ENCODE peak calls at places on chromosomes 3 and 15, in seven cellular contexts. One of them, this sample, is unnamed. For H3K36me3 and H3K9me3, the result is how much of the 10 kb centered on the place peaks cover.

GRCh38 chr15:24955549-24955929 is 752 bp downstream of the SNRPN start:
- DNase-seq in iPS DF 6.9: no peak
- DNase-seq in tibial artery: no peak
- DNase-seq in lung: no peak
- DNase-seq in neural progenitor cell: peak
- DNase-seq in adipocyte: peak
- DNase-seq in Panc1: no peak
- DNase-seq in this sample: no peak

GRCh38 chr15:90296996-90297395 is 31.5 kb downstream of the NGRN start:
- DNase-seq in iPS DF 6.9: no peak
- DNase-seq in tibial artery: no peak
- DNase-seq in lung: no peak
- DNase-seq in neural progenitor cell: no peak
- DNase-seq in adipocyte: no peak
- DNase-seq in Panc1: no peak
- DNase-seq in this sample: no peak

GRCh38 chr3:24741506-24741905 is 246.9 kb upstream of the THRB start:
- DNase-seq in iPS DF 6.9: no peak
- DNase-seq in tibial artery: no peak
- DNase-seq in lung: no peak
- DNase-seq in neural progenitor cell: no peak
- DNase-seq in adipocyte: no peak
- DNase-seq in Panc1: no peak
- DNase-seq in this sample: no peak

GRCh38 chr15:71677352-71677751 is 133.0 kb upstream of the NR2E3 start:
- DNase-seq in iPS DF 6.9: no peak
- DNase-seq in tibial artery: no peak
- DNase-seq in lung: no peak
- DNase-seq in neural progenitor cell: no peak
- DNase-seq in adipocyte: no peak
- DNase-seq in Panc1: no peak
- DNase-seq in this sample: no peak

GRCh38 chr3:115581347-115582135 is 41.8 kb upstream of the GAP43 start:
- DNase-seq in iPS DF 6.9: no peak
- DNase-seq in tibial artery: no peak
- DNase-seq in lung: no peak
- DNase-seq in neural progenitor cell: no peak
- DNase-seq in adipocyte: peak
- DNase-seq in Panc1: no peak
- DNase-seq in this sample: peak

GRCh38 chr15:68635142-68635541 is 56.3 kb downstream of the CORO2B start:
- DNase-seq in iPS DF 6.9: no peak
- DNase-seq in tibial artery: no peak
- DNase-seq in lung: no peak
- DNase-seq in neural progenitor cell: no peak
- DNase-seq in adipocyte: peak
- DNase-seq in Panc1: no peak
- DNase-seq in this sample: no peak

GRCh38 chr3:21393684-21394307 is 357.2 kb downstream of the ZNF385D start:
- DNase-seq in iPS DF 6.9: no peak
- DNase-seq in tibial artery: no peak
- DNase-seq in lung: no peak
- DNase-seq in neural progenitor cell: no peak
- DNase-seq in adipocyte: no peak
- DNase-seq in Panc1: no peak
- DNase-seq in this sample: no peak

GRCh38 chr3:55984631-55985030 is 483.6 kb downstream of the ERC2 start:
- DNase-seq in iPS DF 6.9: no peak
- DNase-seq in tibial artery: no peak
- DNase-seq in lung: no peak
- DNase-seq in neural progenitor cell: no peak
- DNase-seq in adipocyte: no peak
- DNase-seq in Panc1: no peak
- DNase-seq in this sample: no peak

GRCh38 chr3:126083511-126083912 is 412 bp downstream of the SLC41A3 start:
- DNase-seq in iPS DF 6.9: no peak
- DNase-seq in tibial artery: no peak
- DNase-seq in lung: no peak
- DNase-seq in neural progenitor cell: peak
- DNase-seq in adipocyte: peak
- DNase-seq in Panc1: no peak
- DNase-seq in this sample: peak

GRCh38 chr15:80840173-80841130 is 61.3 kb downstream of the CEMIP start:
- DNase-seq in iPS DF 6.9: no peak
- DNase-seq in tibial artery: no peak
- DNase-seq in lung: no peak
- DNase-seq in neural progenitor cell: no peak
- DNase-seq in adipocyte: no peak
- DNase-seq in Panc1: no peak
- DNase-seq in this sample: peak

GRCh38 chr15:73683624-73684536 is at the start of gene CD276:
- DNase-seq in iPS DF 6.9: no peak
- DNase-seq in tibial artery: peak
- DNase-seq in lung: peak
- DNase-seq in neural progenitor cell: peak
- DNase-seq in adipocyte: peak
- DNase-seq in Panc1: no peak
- DNase-seq in this sample: peak

GRCh38 chr15:100338971-100339444 is 2.8 kb downstream of the ADAMTS17 start:
- DNase-seq in iPS DF 6.9: no peak
- DNase-seq in tibial artery: peak
- DNase-seq in lung: peak
- DNase-seq in neural progenitor cell: peak
- DNase-seq in adipocyte: peak
- DNase-seq in Panc1: no peak
- DNase-seq in this sample: peak

GRCh38 chr3:188421836-188422540 is 268.0 kb downstream of the LPP start:
- DNase-seq in iPS DF 6.9: no peak
- DNase-seq in tibial artery: peak
- DNase-seq in lung: no peak
- DNase-seq in neural progenitor cell: no peak
- DNase-seq in adipocyte: peak
- DNase-seq in Panc1: no peak
- DNase-seq in this sample: peak

GRCh38 chr15:71349736-71350515 is 234.7 kb downstream of the THSD4 start:
- DNase-seq in iPS DF 6.9: no peak
- DNase-seq in tibial artery: no peak
- DNase-seq in lung: no peak
- DNase-seq in neural progenitor cell: no peak
- DNase-seq in adipocyte: no peak
- DNase-seq in Panc1: no peak
- DNase-seq in this sample: no peak

GRCh38 chr3:156681003-156681402 is 6.6 kb downstream of the TIPARP start:
- DNase-seq in iPS DF 6.9: no peak
- DNase-seq in tibial artery: no peak
- DNase-seq in lung: peak
- DNase-seq in neural progenitor cell: peak
- DNase-seq in adipocyte: peak
- DNase-seq in Panc1: no peak
- DNase-seq in this sample: peak

GRCh38 chr3:97970929-97971460 is 1.2 kb downstream of the RIOX2 start:
- DNase-seq in iPS DF 6.9: no peak
- DNase-seq in tibial artery: no peak
- DNase-seq in lung: no peak
- DNase-seq in neural progenitor cell: no peak
- DNase-seq in adipocyte: no peak
- DNase-seq in Panc1: no peak
- DNase-seq in this sample: no peak

GRCh38 chr3:97967966-97968365 is 4.3 kb downstream of the RIOX2 start:
- DNase-seq in iPS DF 6.9: no peak
- DNase-seq in tibial artery: no peak
- DNase-seq in lung: no peak
- DNase-seq in neural progenitor cell: peak
- DNase-seq in adipocyte: no peak
- DNase-seq in Panc1: no peak
- DNase-seq in this sample: no peak

GRCh38 chr3:97969541-97969940 is 2.7 kb downstream of the RIOX2 start:
- DNase-seq in iPS DF 6.9: no peak
- DNase-seq in tibial artery: no peak
- DNase-seq in lung: no peak
- DNase-seq in neural progenitor cell: no peak
- DNase-seq in adipocyte: no peak
- DNase-seq in Panc1: no peak
- DNase-seq in this sample: no peak

GRCh38 chr3:97970131-97970530 is 2.1 kb downstream of the RIOX2 start:
- DNase-seq in iPS DF 6.9: no peak
- DNase-seq in tibial artery: no peak
- DNase-seq in lung: no peak
- DNase-seq in neural progenitor cell: no peak
- DNase-seq in adipocyte: peak
- DNase-seq in Panc1: no peak
- DNase-seq in this sample: no peak

DNA sequence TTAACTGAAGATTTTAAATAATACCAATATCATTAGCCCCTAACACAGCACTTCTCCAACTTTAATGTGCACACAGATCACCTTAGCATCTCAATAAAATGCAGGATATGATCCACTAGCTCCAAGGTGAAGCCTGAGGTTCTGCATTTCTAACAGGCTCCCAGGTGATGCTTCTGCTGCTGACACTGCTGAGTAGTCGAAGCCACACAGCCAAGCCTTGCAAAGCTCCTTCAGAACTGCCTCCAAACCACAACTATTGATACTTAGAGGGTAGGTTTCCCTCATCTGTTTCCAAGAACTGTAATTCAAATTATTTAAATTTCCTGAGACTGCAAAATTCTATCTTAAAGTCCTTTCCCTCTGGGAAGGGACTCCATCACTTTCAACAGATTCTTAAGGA is 3.9 kb downstream of the RIOX2 start:
- DNase-seq in iPS DF 6.9: no peak
- DNase-seq in tibial artery: no peak
- DNase-seq in lung: no peak
- DNase-seq in neural progenitor cell: no peak
- DNase-seq in adipocyte: no peak
- DNase-seq in Panc1: no peak
- DNase-seq in this sample: no peak
- H3K36me3 ChIP-seq in iPS DF 6.9: under half
- H3K36me3 ChIP-seq in tibial artery: under half
- H3K36me3 ChIP-seq in lung: under half
- H3K36me3 ChIP-seq in neural progenitor cell: under half
- H3K36me3 ChIP-seq in adipocyte: under half
- H3K36me3 ChIP-seq in Panc1: under half
- H3K36me3 ChIP-seq in this sample: under half

GRCh38 chr3:101940521-101940992 is 91.2 kb downstream of the NFKBIZ start:
- DNase-seq in iPS DF 6.9: peak
- DNase-seq in tibial artery: peak
- DNase-seq in lung: peak
- DNase-seq in neural progenitor cell: peak
- DNase-seq in adipocyte: peak
- DNase-seq in Panc1: no peak
- DNase-seq in this sample: peak

GRCh38 chr3:101943028-101943427 is 93.7 kb downstream of the NFKBIZ start:
- DNase-seq in iPS DF 6.9: no peak
- DNase-seq in tibial artery: no peak
- DNase-seq in lung: no peak
- DNase-seq in neural progenitor cell: no peak
- DNase-seq in adipocyte: no peak
- DNase-seq in Panc1: no peak
- DNase-seq in this sample: no peak

GRCh38 chr3:101941253-101942039 is 92.1 kb downstream of the NFKBIZ start:
- DNase-seq in iPS DF 6.9: no peak
- DNase-seq in tibial artery: no peak
- DNase-seq in lung: no peak
- DNase-seq in neural progenitor cell: no peak
- DNase-seq in adipocyte: peak
- DNase-seq in Panc1: no peak
- DNase-seq in this sample: no peak

GRCh38 chr3:101944308-101944707 is 95.0 kb downstream of the NFKBIZ start:
- DNase-seq in iPS DF 6.9: no peak
- DNase-seq in tibial artery: no peak
- DNase-seq in lung: no peak
- DNase-seq in neural progenitor cell: no peak
- DNase-seq in adipocyte: no peak
- DNase-seq in Panc1: no peak
- DNase-seq in this sample: no peak

GRCh38 chr3:101942356-101942755 is 93.0 kb downstream of the NFKBIZ start:
- DNase-seq in iPS DF 6.9: no peak
- DNase-seq in tibial artery: no peak
- DNase-seq in lung: no peak
- DNase-seq in neural progenitor cell: no peak
- DNase-seq in adipocyte: peak
- DNase-seq in Panc1: no peak
- DNase-seq in this sample: no peak
- H3K4me3 ChIP-seq in iPS DF 6.9: no peak
- H3K4me3 ChIP-seq in tibial artery: no peak
- H3K4me3 ChIP-seq in lung: no peak
- H3K4me3 ChIP-seq in neural progenitor cell: no peak
- H3K4me3 ChIP-seq in adipocyte: peak
- H3K4me3 ChIP-seq in Panc1: no peak
- H3K4me3 ChIP-seq in this sample: no peak

DNA sequence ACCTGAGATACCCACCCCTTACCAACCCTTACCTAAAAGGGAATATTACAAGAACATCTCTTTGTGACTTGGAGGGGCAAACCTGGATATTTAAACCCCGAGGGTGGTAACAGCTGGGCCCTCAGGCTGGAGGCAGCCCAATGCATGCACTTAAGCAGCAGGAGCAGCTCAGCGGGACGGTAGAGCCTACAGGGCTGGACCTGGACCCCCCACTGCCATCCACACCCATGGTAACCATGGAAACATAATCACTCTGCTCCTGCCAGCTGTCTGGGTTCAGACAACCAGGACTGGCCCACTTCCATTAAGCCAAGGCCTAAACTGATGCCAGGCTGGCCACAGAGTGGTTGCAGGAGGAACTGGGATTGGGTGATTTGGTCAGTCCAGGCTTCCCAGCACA is 52.8 kb downstream of the ETFA start:
- DNase-seq in iPS DF 6.9: no peak
- DNase-seq in tibial artery: no peak
- DNase-seq in lung: no peak
- DNase-seq in neural progenitor cell: peak
- DNase-seq in adipocyte: no peak
- DNase-seq in Panc1: no peak
- DNase-seq in this sample: no peak
- H3K9me3 ChIP-seq in iPS DF 6.9: under half
- H3K9me3 ChIP-seq in tibial artery: under half
- H3K9me3 ChIP-seq in lung: under half
- H3K9me3 ChIP-seq in neural progenitor cell: under half
- H3K9me3 ChIP-seq in adipocyte: under half
- H3K9me3 ChIP-seq in Panc1: under half
- H3K9me3 ChIP-seq in this sample: under half

GRCh38 chr3:184168363-184169120 is 6.1 kb upstream of the AP2M1 start:
- DNase-seq in iPS DF 6.9: no peak
- DNase-seq in tibial artery: no peak
- DNase-seq in lung: no peak
- DNase-seq in neural progenitor cell: no peak
- DNase-seq in adipocyte: peak
- DNase-seq in Panc1: no peak
- DNase-seq in this sample: peak

GRCh38 chr3:184167786-184168185 is 6.9 kb upstream of the AP2M1 start:
- DNase-seq in iPS DF 6.9: no peak
- DNase-seq in tibial artery: no peak
- DNase-seq in lung: no peak
- DNase-seq in neural progenitor cell: no peak
- DNase-seq in adipocyte: no peak
- DNase-seq in Panc1: no peak
- DNase-seq in this sample: no peak

GRCh38 chr3:184166671-184167070 is 8.0 kb upstream of the AP2M1 start:
- DNase-seq in iPS DF 6.9: no peak
- DNase-seq in tibial artery: no peak
- DNase-seq in lung: no peak
- DNase-seq in neural progenitor cell: no peak
- DNase-seq in adipocyte: no peak
- DNase-seq in Panc1: no peak
- DNase-seq in this sample: no peak

GRCh38 chr3:184164648-184165330 is 9.6 kb downstream of the DVL3 start:
- DNase-seq in iPS DF 6.9: no peak
- DNase-seq in tibial artery: no peak
- DNase-seq in lung: no peak
- DNase-seq in neural progenitor cell: no peak
- DNase-seq in adipocyte: no peak
- DNase-seq in Panc1: no peak
- DNase-seq in this sample: no peak

GRCh38 chr3:184165548-184165947 is 9.1 kb upstream of the AP2M1 start:
- DNase-seq in iPS DF 6.9: no peak
- DNase-seq in tibial artery: no peak
- DNase-seq in lung: no peak
- DNase-seq in neural progenitor cell: no peak
- DNase-seq in adipocyte: no peak
- DNase-seq in Panc1: no peak
- DNase-seq in this sample: no peak
- H3K36me3 ChIP-seq in iPS DF 6.9: under half
- H3K36me3 ChIP-seq in tibial artery: half or more
- H3K36me3 ChIP-seq in lung: under half
- H3K36me3 ChIP-seq in neural progenitor cell: under half
- H3K36me3 ChIP-seq in adipocyte: half or more
- H3K36me3 ChIP-seq in Panc1: under half
- H3K36me3 ChIP-seq in this sample: half or more

This sample was measured in MG63.